ENCODE peak calls at places on chromosomes 2 and 18, in seven cellular contexts. Y is CD4-positive, alpha-beta T cell; Z is epithelial cell of proximal tubule; I is progenitor cell of endocrine pancreas; C is uterus; O is IMR-90; L is right atrium auricular region. T is an unnamed sample.

GRCh38 chr2:215839309-215839708 is 174.0 kb downstream of the MREG start:
- DNase-seq in I (no peak), C (no peak), Z (no peak), O (no peak), Y (no peak), L (no peak), T (no peak)

GRCh38 chr2:199797431-199797830 is 53.6 kb downstream of the FTCDNL1 start:
- DNase-seq in Y (no peak), Z (no peak), I (no peak), L (no peak), O (no peak), C (no peak), T (no peak)

GRCh38 chr2:105114551-105114950 is 76.7 kb downstream of the MRPS9 start:
- DNase-seq in Y (no peak), L (no peak), O (peak; percentile 74), Z (peak; percentile 16), C (no peak), I (no peak), T (no peak)

GRCh38 chr18:53864758-53865157 is 359.7 kb downstream of the MBD2 start:
- DNase-seq in Y (no peak), Z (no peak), C (no peak), O (no peak), I (no peak), L (no peak), T (no peak)

GRCh38 chr18:71028285-71028762 is 739.5 kb downstream of the SOCS6 start:
- DNase-seq in C (no peak), Z (no peak), I (no peak), L (no peak), Y (no peak), O (no peak), T (no peak)

GRCh38 chr2:58044145-58044544 is 2.5 kb upstream of the VRK2 start:
- DNase-seq in O (no peak), C (no peak), L (no peak), I (no peak), Y (no peak), Z (no peak), T (no peak)

GRCh38 chr18:48306838-48307237 is 102.3 kb downstream of the ZBTB7C start:
- DNase-seq in L (no peak), C (no peak), Z (no peak), I (no peak), O (no peak), Y (no peak), T (no peak)

GRCh38 chr2:228334173-228334572 is 152.7 kb upstream of the SPHKAP start:
- DNase-seq in C (no peak), I (no peak), Z (no peak), L (no peak), Y (no peak), O (no peak), T (no peak)

GRCh38 chr2:80410346-80410745 is 105.8 kb upstream of the LRRTM1 start:
- DNase-seq in C (no peak), Y (no peak), L (no peak), I (no peak), O (no peak), Z (no peak), T (no peak)

GRCh38 chr18:58541789-58542425 is 87.0 kb downstream of the ALPK2 start:
- DNase-seq in I (no peak), C (no peak), Z (peak; percentile 99), L (no peak), Y (no peak), O (peak; percentile 99), T (no peak)

GRCh38 chr18:3321133-3321812 is 59.3 kb downstream of the MYL12B start:
- DNase-seq in Z (peak; percentile 63), O (peak; percentile 96), I (no peak), C (no peak), L (no peak), Y (no peak), T (no peak)

GRCh38 chr2:71528221-71528620 is 74.9 kb downstream of the DYSF start:
- DNase-seq in L (no peak), O (no peak), C (no peak), I (no peak), Y (no peak), Z (no peak), T (no peak)

GRCh38 chr2:237904806-237905599 is 45.6 kb downstream of the RAMP1 start:
- DNase-seq in Z (no peak), I (no peak), O (peak; percentile 91), C (peak; percentile 71), L (peak; percentile 81), Y (no peak), T (no peak)

GRCh38 chr2:232028631-232029030 is 67.1 kb downstream of the DIS3L2 start:
- DNase-seq in O (peak; percentile 10), L (no peak), I (no peak), Z (no peak), Y (no peak), C (no peak), T (no peak)

GRCh38 chr2:240981273-240981672 is 17.1 kb upstream of the SNED1 start:
- DNase-seq in Z (no peak), Y (no peak), C (peak; percentile 11), L (no peak), I (no peak), O (peak; percentile 29), T (no peak)

GRCh38 chr2:7045601-7046590 is 128.7 kb downstream of the RNF144A start:
- DNase-seq in Z (no peak), O (no peak), L (no peak), I (no peak), C (no peak), Y (no peak), T (no peak)

GRCh38 chr2:21165350-21165749 is 41.6 kb downstream of the TDRD15 start:
- DNase-seq in O (peak; percentile 1), C (no peak), Z (no peak), L (no peak), I (no peak), Y (no peak), T (no peak)

GRCh38 chr2:29309090-29310054 is 194.2 kb downstream of the CLIP4 start:
- DNase-seq in Z (peak; percentile 38), Y (peak; percentile 9), C (peak; percentile 27), L (no peak), O (peak; percentile 66), I (peak; percentile 33), T (no peak)

GRCh38 chr2:119082821-119083400 is 75.6 kb downstream of the C1QL2 start:
- DNase-seq in Z (no peak), Y (no peak), C (no peak), I (no peak), L (no peak), O (no peak), T (no peak)

GRCh38 chr2:95115418-95115817 is 6.2 kb downstream of the MRPS5 start:
- DNase-seq in Z (peak; percentile 22), L (peak; percentile 73), C (peak; percentile 30), O (peak; percentile 61), I (peak; percentile 52), Y (peak; percentile 59), T (no peak)

GRCh38 chr2:85578243-85579180 is 1.1 kb downstream of the VAMP8 start:
- DNase-seq in Y (no peak), L (peak; percentile 83), Z (no peak), O (no peak), I (no peak), C (no peak), T (no peak)

GRCh38 chr2:15975676-15976075 is 35.3 kb downstream of the MYCN start:
- DNase-seq in Z (no peak), C (no peak), I (no peak), Y (no peak), O (no peak), L (no peak), T (no peak)

GRCh38 chr2:197926673-197927072 is 122.3 kb downstream of the PLCL1 start:
- DNase-seq in Y (no peak), L (no peak), C (no peak), I (no peak), O (no peak), Z (no peak), T (no peak)

DNA sequence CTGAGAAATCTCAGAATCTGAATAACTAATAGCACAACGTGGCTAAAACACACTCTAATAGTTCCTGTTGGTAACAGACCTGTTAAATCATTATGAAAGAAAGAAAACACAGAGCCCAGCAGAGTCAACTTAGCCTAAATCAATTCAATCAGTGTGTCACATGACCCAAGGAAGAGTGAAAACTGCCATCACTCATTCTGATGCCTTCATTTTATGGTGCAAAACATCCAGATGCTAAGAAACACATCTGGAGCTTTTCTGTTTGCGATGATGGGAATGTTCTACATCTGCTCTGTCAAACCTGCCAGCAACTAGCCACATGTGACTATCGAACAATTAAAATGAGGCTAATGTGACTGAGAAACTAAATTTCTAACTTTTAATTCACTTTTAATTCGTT is 295.7 kb upstream of the TRIB2 start:
- DNase-seq in C (no peak), L (no peak), I (no peak), Y (no peak), O (no peak), Z (no peak), T (no peak)
- TF ChIP-seq CTCF in C (no peak), L (no peak), I (no peak), Y (no peak), O (no peak), Z (no peak), T (no peak)

GRCh38 chr2:13193900-13194299 is 477.2 kb downstream of the TRIB2 start:
- DNase-seq in L (no peak), I (no peak), Y (no peak), Z (no peak), O (peak; percentile 16), C (no peak), T (no peak)
- TF ChIP-seq CTCF in L (no peak), I (peak; percentile 57), Y (no peak), Z (peak; percentile 68), O (peak; percentile 32), C (no peak), T (peak; percentile 60)

GRCh38 chr2:211879323-211879722 is 659.3 kb downstream of the ERBB4 start:
- DNase-seq in L (no peak), Y (no peak), I (no peak), C (no peak), O (peak; percentile 12), Z (no peak), T (no peak)
- TF ChIP-seq CTCF in L (no peak), Y (no peak), I (peak; percentile 39), C (no peak), O (peak; percentile 41), Z (peak; percentile 28), T (peak; percentile 71)

DNA sequence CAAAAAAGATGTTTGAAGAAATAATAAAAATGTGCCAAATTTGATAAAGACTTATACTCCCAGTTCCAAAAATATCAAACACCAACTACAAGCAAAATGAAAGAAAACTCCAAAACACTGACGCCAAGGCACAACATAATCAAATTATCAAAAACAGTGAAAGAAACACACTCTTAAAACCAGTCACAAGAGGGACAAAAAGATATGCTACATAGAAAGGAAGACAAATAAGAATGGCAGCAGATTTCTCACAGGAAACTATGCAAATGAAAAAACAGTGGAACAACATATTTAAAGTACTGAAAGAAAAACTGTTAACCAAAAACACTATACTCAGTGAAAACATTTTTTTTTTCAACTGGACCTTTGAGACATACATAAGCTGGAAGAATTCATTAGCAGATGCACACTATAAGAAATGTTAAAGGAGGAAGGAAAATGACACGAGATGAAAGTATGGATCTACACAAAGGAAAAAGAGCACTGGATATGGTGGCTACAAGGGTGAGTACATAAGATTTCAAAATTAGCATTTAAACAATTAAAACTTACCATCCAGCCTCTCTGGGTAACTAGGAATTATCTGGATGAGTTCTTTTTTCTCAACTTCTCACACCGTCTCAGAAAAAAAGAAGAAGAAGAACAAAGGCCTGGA is 94.0 kb upstream of the ACVR1C start:
- DNase-seq in Y (no peak), O (peak; percentile 11), C (no peak), I (no peak), Z (peak; percentile 15), L (no peak), T (no peak)
- TF ChIP-seq CTCF in Y (no peak), O (no peak), C (no peak), I (no peak), Z (no peak), L (no peak), T (no peak)

GRCh38 chr2:4053769-4054493 is 350.6 kb downstream of the DCDC2C start:
- DNase-seq in Y (no peak), L (no peak), C (no peak), I (no peak), O (no peak), Z (no peak), T (no peak)
- TF ChIP-seq CTCF in Y (no peak), L (no peak), C (no peak), I (peak; percentile 24), O (no peak), Z (peak; percentile 9), T (peak; percentile 54)